ENCODE peak calls at places on chromosomes 11 and 22, in nine cellular contexts. T is heart right ventricle, Y is GM23338, D is cardiac muscle cell, Q is upper lobe of right lung, A is A549, U is sigmoid colon, O is fibroblast of pulmonary artery, V is HCT116. X is an unnamed sample.

GRCh38 chr11:110092577-110093406 is at the start of gene ZC3H12C:
- DNase-seq in O (peak; percentile 90), U (peak; percentile 95), Q (peak; percentile 92), Y (peak; percentile 88), A (peak; percentile 87), V (peak; percentile 77), D (peak; percentile 91), T (peak; percentile 85), X (peak; percentile 90)

GRCh38 chr22:27988704-27989103 is 69.6 kb upstream of the PITPNB start:
- DNase-seq in Y (no peak), Q (no peak), A (no peak), V (no peak), D (no peak), O (no peak), U (no peak), T (no peak), X (no peak)

GRCh38 chr11:65502852-65503603 is 4.2 kb downstream of the MALAT1 start:
- DNase-seq in D (no peak), T (no peak), Y (no peak), U (peak; percentile 55), V (no peak), A (peak; percentile 69), Q (no peak), O (peak; percentile 84), X (peak; percentile 83)

GRCh38 chr22:24107668-24108067 is 73.6 kb upstream of the SUSD2 start:
- DNase-seq in Y (no peak), A (no peak), D (no peak), O (peak; percentile 89), U (peak; percentile 97), V (no peak), Q (no peak), T (peak; percentile 83), X (peak; percentile 95)

GRCh38 chr11:134017773-134018430 is 51.0 kb upstream of the JAM3 start:
- DNase-seq in T (no peak), A (no peak), O (no peak), U (no peak), V (no peak), Y (no peak), D (no peak), Q (no peak), X (no peak)

GRCh38 chr22:37486224-37486845 is at the start of gene MFNG:
- DNase-seq in D (peak; percentile 71), O (peak; percentile 34), U (peak; percentile 77), Q (peak; percentile 90), Y (peak; percentile 82), A (peak; percentile 54), V (no peak), T (peak; percentile 74), X (peak; percentile 9)

GRCh38 chr22:37547249-37547741 is 13.0 kb upstream of the CDC42EP1 start:
- DNase-seq in U (no peak), Y (no peak), Q (no peak), D (no peak), T (no peak), O (no peak), A (no peak), V (no peak), X (peak; percentile 49)

GRCh38 chr11:45921561-45922424 is 663 bp upstream of the LARGE2 start:
- DNase-seq in D (peak; percentile 55), V (no peak), U (peak; percentile 63), Y (peak; percentile 98), O (no peak), Q (peak; percentile 91), T (no peak), A (no peak), X (no peak)

GRCh38 chr22:33051960-33052839 is 6.0 kb downstream of the SYN3 start:
- DNase-seq in U (no peak), D (peak; percentile 39), V (no peak), Q (no peak), Y (peak; percentile 88), T (no peak), A (no peak), O (peak; percentile 3), X (no peak)

GRCh38 chr11:46202149-46202548 is 75.3 kb upstream of the CREB3L1 start:
- DNase-seq in Q (no peak), V (no peak), U (no peak), O (no peak), T (no peak), D (no peak), A (no peak), Y (peak; percentile 75), X (no peak)

GRCh38 chr11:44622721-44623258 is 57.3 kb downstream of the CD82 start:
- DNase-seq in V (no peak), Q (peak; percentile 38), D (no peak), U (peak; percentile 46), O (no peak), T (no peak), Y (no peak), A (no peak), X (no peak)

GRCh38 chr11:17771415-17771814 is 36.8 kb downstream of the KCNC1 start:
- DNase-seq in T (no peak), Q (peak; percentile 46), O (no peak), A (no peak), U (no peak), Y (no peak), D (no peak), V (no peak), X (no peak)

GRCh38 chr11:17770048-17770652 is 35.6 kb downstream of the KCNC1 start:
- DNase-seq in D (peak; percentile 6), V (no peak), O (no peak), Q (peak; percentile 61), T (no peak), Y (peak; percentile 60), A (peak; percentile 20), U (no peak), X (no peak)

GRCh38 chr11:17769218-17769617 is 34.6 kb downstream of the KCNC1 start:
- DNase-seq in Y (no peak), T (no peak), O (no peak), A (no peak), V (no peak), Q (no peak), U (no peak), D (no peak), X (no peak)

GRCh38 chr11:17771841-17772401 is 37.3 kb downstream of the KCNC1 start:
- DNase-seq in Q (no peak), D (no peak), T (no peak), U (no peak), Y (no peak), O (no peak), A (no peak), V (no peak), X (no peak)

DNA sequence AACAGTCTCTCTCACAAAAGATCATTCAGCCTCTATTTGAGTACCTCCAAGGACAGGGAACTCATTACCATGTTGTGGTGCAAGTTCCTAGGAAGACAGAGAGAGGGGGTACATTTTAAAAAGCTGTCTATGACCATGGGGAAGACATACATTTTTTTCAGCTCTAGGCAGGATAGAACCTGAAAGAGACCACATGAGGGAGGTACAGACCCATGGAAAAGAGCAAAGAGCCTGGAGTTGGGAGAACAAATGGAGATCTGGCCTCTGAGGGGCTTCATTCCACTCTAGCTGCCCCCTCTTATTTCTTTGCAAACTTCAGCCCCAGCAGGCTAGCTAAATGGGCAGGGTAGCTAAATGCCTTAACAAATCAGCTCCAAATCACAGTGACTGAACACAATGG is 36.3 kb downstream of the KCNC1 start:
- DNase-seq in Y (no peak), O (peak; percentile 16), D (no peak), A (no peak), U (no peak), V (no peak), Q (no peak), T (no peak), X (peak; percentile 26)
- TF ChIP-seq CTCF in Y (peak; percentile 27), O (peak; percentile 22), D (peak; percentile 25), A (no peak), U (no peak), V (no peak), Q (no peak), T (peak; percentile 44), X (peak; percentile 41)

DNA sequence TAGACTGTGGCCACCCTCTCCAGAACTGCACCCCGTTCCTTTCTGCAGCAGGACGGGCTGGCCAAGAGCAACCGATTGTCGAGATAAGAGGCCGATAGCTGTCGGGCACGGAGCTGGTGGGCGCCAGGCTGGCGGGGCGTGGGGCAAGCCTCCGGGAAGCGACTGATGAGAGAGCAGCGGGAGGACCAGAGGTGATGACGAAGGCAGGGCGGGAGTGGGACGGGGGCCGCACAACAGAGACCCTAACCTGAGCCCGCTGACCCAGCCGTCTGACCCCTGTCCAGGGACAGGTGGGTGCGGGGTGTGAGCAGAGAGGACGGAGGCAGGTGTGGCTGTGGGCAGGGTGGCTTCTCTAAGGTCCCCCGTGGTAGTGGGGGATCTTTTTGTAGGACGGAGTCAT is 7.3 kb upstream of the BRSK2 start:
- DNase-seq in Y (peak; percentile 41), D (no peak), O (no peak), T (peak; percentile 15), Q (no peak), V (no peak), U (no peak), A (no peak), X (no peak)
- H3K4me3 ChIP-seq in Y (peak overlapping the region; percentile 64), D (no peak overlapping the region), O (no peak overlapping the region), T (no peak overlapping the region), Q (peak overlapping the region; percentile 52), V (peak overlapping the region; percentile 60), U (peak overlapping the region; percentile 59), A (no peak overlapping the region), X (no peak overlapping the region)

GRCh38 chr11:47512701-47513100 is 40.2 kb downstream of the CELF1 start:
- DNase-seq in V (no peak), D (peak; percentile 39), Q (no peak), T (no peak), U (no peak), A (no peak), O (no peak), Y (no peak), X (no peak)

GRCh38 chr11:47516984-47517853 is 35.7 kb downstream of the CELF1 start:
- DNase-seq in U (no peak), O (no peak), V (no peak), D (no peak), Q (no peak), Y (no peak), T (no peak), A (no peak), X (no peak)

GRCh38 chr11:47516155-47516554 is 36.8 kb downstream of the CELF1 start:
- DNase-seq in D (no peak), V (no peak), A (no peak), Q (no peak), Y (no peak), T (no peak), U (no peak), O (no peak), X (no peak)

GRCh38 chr11:47511927-47512326 is 41.0 kb downstream of the CELF1 start:
- DNase-seq in A (no peak), T (no peak), D (no peak), O (no peak), Y (no peak), V (no peak), U (no peak), Q (no peak), X (no peak)

GRCh38 chr11:47514825-47515647 is 37.9 kb downstream of the CELF1 start:
- DNase-seq in T (no peak), A (peak; percentile 26), V (no peak), D (no peak), U (no peak), Y (peak; percentile 51), Q (no peak), O (peak; percentile 81), X (peak; percentile 91)
- TF ChIP-seq CTCF in T (no peak), A (no peak), V (no peak), D (no peak), U (no peak), Y (no peak), Q (no peak), O (no peak), X (no peak)

DNA sequence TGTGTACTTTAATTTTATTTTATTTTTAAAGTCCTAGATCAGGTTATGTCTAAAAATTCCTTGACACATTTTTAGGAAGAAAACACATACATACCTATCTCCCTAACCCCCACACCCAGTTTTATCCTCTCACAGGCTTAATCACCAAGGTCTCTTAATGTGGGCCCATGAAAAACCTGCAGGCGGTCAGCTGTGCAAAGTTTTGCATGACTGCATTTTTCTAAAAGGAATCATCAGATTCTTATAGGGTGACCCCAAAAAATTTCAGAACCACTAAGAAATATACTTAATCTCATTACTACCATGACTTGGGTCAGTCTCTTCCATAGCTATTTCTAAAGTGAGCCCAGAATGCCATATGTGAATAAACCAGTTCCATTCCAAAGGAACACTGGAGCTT is 19.8 kb downstream of the SAA1 start:
- DNase-seq in O (no peak), D (no peak), V (no peak), U (no peak), T (no peak), A (no peak), Q (no peak), Y (no peak), X (no peak)
- H3K4me3 ChIP-seq in O (no peak overlapping the region), D (no peak overlapping the region), V (no peak overlapping the region), U (no peak overlapping the region), T (no peak overlapping the region), A (no peak overlapping the region), Q (no peak overlapping the region), Y (no peak overlapping the region), X (no peak overlapping the region)

X was measured in fibroblast of the aortic adventitia.